ENCODE peak calls at places on chromosomes 12 and 14, in five cellular contexts. One of them, this sample, is unnamed.

GRCh38 chr14:78927261-78927660 is 757.1 kb downstream of the NRXN3 start:
- DNase-seq in astrocyte of the hippocampus: no peak
- DNase-seq in stimulated activated CD4-positive, alpha-beta T cell treated with anti-CD3 and anti-CD28 coated beads, TNF-alpha, amount 100 ng/mL, for 48 hours: no peak
- DNase-seq in B cell: no peak
- DNase-seq in breast epithelium: no peak
- DNase-seq in this sample: no peak

GRCh38 chr12:57983150-57983857 is 41.9 kb downstream of the ATP23 start:
- DNase-seq in stimulated activated CD4-positive, alpha-beta T cell treated with anti-CD3 and anti-CD28 coated beads, TNF-alpha, amount 100 ng/mL, for 48 hours: peak; percentile 11
- DNase-seq in breast epithelium: no peak
- DNase-seq in B cell: no peak
- DNase-seq in astrocyte of the hippocampus: peak; percentile 75
- DNase-seq in this sample: no peak

GRCh38 chr12:130992448-130992847 is 38.7 kb downstream of the ADGRD1 start:
- DNase-seq in stimulated activated CD4-positive, alpha-beta T cell treated with anti-CD3 and anti-CD28 coated beads, TNF-alpha, amount 100 ng/mL, for 48 hours: no peak
- DNase-seq in B cell: no peak
- DNase-seq in astrocyte of the hippocampus: no peak
- DNase-seq in breast epithelium: no peak
- DNase-seq in this sample: no peak

GRCh38 chr14:24329736-24330135 is 5.1 kb downstream of the ADCY4 start:
- DNase-seq in B cell: no peak
- DNase-seq in stimulated activated CD4-positive, alpha-beta T cell treated with anti-CD3 and anti-CD28 coated beads, TNF-alpha, amount 100 ng/mL, for 48 hours: no peak
- DNase-seq in breast epithelium: no peak
- DNase-seq in astrocyte of the hippocampus: no peak
- DNase-seq in this sample: no peak

GRCh38 chr12:108117163-108117849 is 11.8 kb upstream of the WSCD2 start:
- DNase-seq in breast epithelium: no peak
- DNase-seq in stimulated activated CD4-positive, alpha-beta T cell treated with anti-CD3 and anti-CD28 coated beads, TNF-alpha, amount 100 ng/mL, for 48 hours: no peak
- DNase-seq in astrocyte of the hippocampus: no peak
- DNase-seq in B cell: no peak
- DNase-seq in this sample: no peak

GRCh38 chr14:101927859-101928258 is 36.5 kb upstream of the DYNC1H1 start:
- DNase-seq in stimulated activated CD4-positive, alpha-beta T cell treated with anti-CD3 and anti-CD28 coated beads, TNF-alpha, amount 100 ng/mL, for 48 hours: no peak
- DNase-seq in astrocyte of the hippocampus: peak; percentile 32
- DNase-seq in B cell: no peak
- DNase-seq in breast epithelium: no peak
- DNase-seq in this sample: no peak

GRCh38 chr12:53593031-53593430 is 33.2 kb downstream of the ATF7 start:
- DNase-seq in breast epithelium: no peak
- DNase-seq in stimulated activated CD4-positive, alpha-beta T cell treated with anti-CD3 and anti-CD28 coated beads, TNF-alpha, amount 100 ng/mL, for 48 hours: no peak
- DNase-seq in astrocyte of the hippocampus: no peak
- DNase-seq in B cell: no peak
- DNase-seq in this sample: no peak

GRCh38 chr12:13390381-13390856 is 193.9 kb downstream of the EMP1 start:
- DNase-seq in B cell: no peak
- DNase-seq in stimulated activated CD4-positive, alpha-beta T cell treated with anti-CD3 and anti-CD28 coated beads, TNF-alpha, amount 100 ng/mL, for 48 hours: no peak
- DNase-seq in breast epithelium: peak; percentile 92
- DNase-seq in astrocyte of the hippocampus: peak; percentile 98
- DNase-seq in this sample: no peak

This sample was measured in GM13976.